ENCODE peak calls at places on chromosomes 4 and X, in ten cellular contexts. X is BJ, J is esophagus squamous epithelium, A is lung, M is MM.1S, W is sigmoid colon, Q is esophagus muscularis mucosa, V is thoracic aorta, I is IMR-90, U is heart left ventricle. N is an unnamed sample. For H3K27me3, the result is how much of the 10 kb centered on the place peaks cover.

GRCh38 chr4:168719725-168720124 is 222.9 kb downstream of the PALLD start:
- DNase-seq in X (no peak), J (no peak), A (no peak), M (no peak), W (no peak), Q (no peak), V (no peak), I (no peak), U (no peak), N (no peak)

GRCh38 chr4:7434766-7435150 is at the start of gene PSAPL1:
- DNase-seq in X (no peak), J (no peak), A (peak), M (no peak), W (no peak), Q (no peak), V (no peak), I (peak), U (peak), N (no peak)

GRCh38 chr4:36351082-36351666 is 69.8 kb downstream of the DTHD1 start:
- DNase-seq in X (no peak), J (peak), A (peak), M (peak), W (peak), Q (no peak), V (no peak), I (peak), U (no peak), N (no peak)

GRCh38 chr4:39786838-39787237 is 88.9 kb downstream of the UBE2K start:
- DNase-seq in X (no peak), J (no peak), A (no peak), M (no peak), W (no peak), Q (peak), V (no peak), I (no peak), U (no peak), N (no peak)

GRCh38 chr4:139645458-139645857 is 20.2 kb upstream of the MGST2 start:
- DNase-seq in X (no peak), J (no peak), A (no peak), M (no peak), W (no peak), Q (no peak), V (no peak), I (no peak), U (no peak), N (no peak)

GRCh38 chrX:86369847-86370630 is 221.8 kb downstream of the DACH2 start:
- DNase-seq in X (no peak), J (no peak), A (no peak), M (no peak), W (no peak), Q (no peak), V (no peak), I (peak), U (no peak), N (no peak)

GRCh38 chr4:21795091-21795490 is 153.5 kb downstream of the KCNIP4 start:
- DNase-seq in X (no peak), J (no peak), A (no peak), M (no peak), W (no peak), Q (no peak), V (no peak), I (peak), U (no peak), N (no peak)

GRCh38 chrX:30679369-30679768 is 26.1 kb downstream of the GK start:
- DNase-seq in X (no peak), J (no peak), A (no peak), M (no peak), W (no peak), Q (no peak), V (no peak), I (no peak), U (no peak), N (no peak)

GRCh38 chr4:139890810-139891209 is 225.2 kb downstream of the MGST2 start:
- DNase-seq in X (no peak), J (no peak), A (no peak), M (no peak), W (no peak), Q (no peak), V (no peak), I (peak), U (no peak), N (no peak)

GRCh38 chr4:1395941-1396805 is 10.1 kb downstream of the NKX1-1 start:
- DNase-seq in X (no peak), J (no peak), A (no peak), M (no peak), W (peak), Q (no peak), V (no peak), I (no peak), U (no peak), N (no peak)

GRCh38 chrX:120452131-120452530 is 17.0 kb downstream of the LAMP2 start:
- DNase-seq in X (no peak), J (no peak), A (no peak), M (no peak), W (no peak), Q (no peak), V (no peak), I (peak), U (no peak), N (no peak)

GRCh38 chrX:4193500-4193899 is 480.1 kb upstream of the PRKX start:
- DNase-seq in X (no peak), J (no peak), A (no peak), M (no peak), W (no peak), Q (no peak), V (no peak), I (no peak), U (no peak), N (no peak)

GRCh38 chrX:118062817-118063615 is 53.6 kb downstream of the KLHL13 start:
- DNase-seq in X (no peak), J (no peak), A (no peak), M (no peak), W (no peak), Q (no peak), V (no peak), I (no peak), U (no peak), N (no peak)

GRCh38 chr4:114005569-114006442 is 26.4 kb upstream of the ARSJ start:
- DNase-seq in X (no peak), J (no peak), A (no peak), M (no peak), W (no peak), Q (no peak), V (no peak), I (peak), U (no peak), N (peak)

GRCh38 chr4:10296730-10297129 is 160.5 kb downstream of the ZNF518B start:
- DNase-seq in X (peak), J (no peak), A (no peak), M (no peak), W (no peak), Q (no peak), V (no peak), I (no peak), U (no peak), N (no peak)

GRCh38 chr4:54050214-54050904 is 14.0 kb downstream of the CHIC2 start:
- DNase-seq in X (no peak), J (no peak), A (no peak), M (no peak), W (no peak), Q (no peak), V (no peak), I (peak), U (no peak), N (no peak)

GRCh38 chr4:89111833-89112563 is 665 bp downstream of the TIGD2 start:
- DNase-seq in X (peak), J (no peak), A (no peak), M (peak), W (no peak), Q (no peak), V (no peak), I (peak), U (no peak), N (peak)

GRCh38 chr4:120544838-120545237 is 377.7 kb downstream of the PRDM5 start:
- DNase-seq in X (no peak), J (no peak), A (no peak), M (no peak), W (no peak), Q (no peak), V (no peak), I (no peak), U (no peak), N (no peak)

GRCh38 chrX:15336023-15336413 is 695 bp upstream of the PIGA start:
- DNase-seq in X (no peak), J (no peak), A (no peak), M (peak), W (no peak), Q (no peak), V (no peak), I (peak), U (no peak), N (peak)

GRCh38 chrX:130114141-130114561 is 3.9 kb upstream of the ELF4 start:
- DNase-seq in X (no peak), J (no peak), A (no peak), M (no peak), W (no peak), Q (no peak), V (no peak), I (peak), U (no peak), N (no peak)

GRCh38 chrX:133559909-133560308 is 144.6 kb upstream of the GPC4 start:
- DNase-seq in X (no peak), J (no peak), A (no peak), M (no peak), W (no peak), Q (no peak), V (no peak), I (no peak), U (no peak), N (no peak)

GRCh38 chr4:158998624-158999023 is 104.3 kb upstream of the RAPGEF2 start:
- DNase-seq in X (no peak), J (no peak), A (no peak), M (no peak), W (no peak), Q (no peak), V (no peak), I (no peak), U (no peak), N (peak)

GRCh38 chr4:35818520-35818919 is 425.8 kb downstream of the ARAP2 start:
- DNase-seq in X (no peak), J (no peak), A (no peak), M (no peak), W (no peak), Q (no peak), V (no peak), I (no peak), U (no peak), N (no peak)

GRCh38 chrX:115562492-115562872 is 1.5 kb downstream of the PLS3 start:
- DNase-seq in X (no peak), J (no peak), A (no peak), M (no peak), W (no peak), Q (no peak), V (no peak), I (peak), U (no peak), N (no peak)

GRCh38 chr4:81638698-81639097 is 167.0 kb upstream of the RASGEF1B start:
- DNase-seq in X (no peak), J (no peak), A (no peak), M (no peak), W (no peak), Q (no peak), V (no peak), I (no peak), U (no peak), N (no peak)

GRCh38 chr4:98260047-98260578 is 1.1 kb upstream of the RAP1GDS1 start:
- DNase-seq in X (no peak), J (peak), A (peak), M (no peak), W (peak), Q (no peak), V (peak), I (peak), U (peak), N (no peak)

GRCh38 chrX:80812176-80812575 is 2.5 kb upstream of the BRWD3 start:
- DNase-seq in X (no peak), J (no peak), A (no peak), M (peak), W (no peak), Q (no peak), V (no peak), I (peak), U (peak), N (no peak)

GRCh38 chrX:41779058-41779564 is 55.1 kb downstream of the GPR82 start:
- DNase-seq in X (no peak), J (no peak), A (no peak), M (no peak), W (no peak), Q (no peak), V (no peak), I (peak), U (no peak), N (peak)

GRCh38 chr4:2394544-2394943 is 23.9 kb downstream of the ZFYVE28 start:
- DNase-seq in X (no peak), J (no peak), A (no peak), M (no peak), W (no peak), Q (no peak), V (no peak), I (no peak), U (no peak), N (no peak)

GRCh38 chr4:115944146-115944905 is 830.9 kb upstream of the NDST4 start:
- DNase-seq in X (no peak), J (no peak), A (no peak), M (no peak), W (no peak), Q (no peak), V (no peak), I (no peak), U (no peak), N (no peak)

GRCh38 chr4:12729384-12729783 is 754.8 kb downstream of the RAB28 start:
- DNase-seq in X (no peak), J (no peak), A (no peak), M (no peak), W (no peak), Q (no peak), V (no peak), I (peak), U (no peak), N (no peak)

GRCh38 chrX:3449287-3449686 is 102.8 kb upstream of the MXRA5 start:
- DNase-seq in X (peak), J (no peak), A (no peak), M (no peak), W (no peak), Q (no peak), V (no peak), I (no peak), U (no peak), N (no peak)

GRCh38 chrX:1336331-1337143 is at the start of gene IL3RA:
- DNase-seq in X (no peak), J (no peak), A (peak), M (peak), W (peak), Q (no peak), V (peak), I (no peak), U (peak), N (no peak)

GRCh38 chrX:70422886-70423336 is at the start of gene GDPD2:
- DNase-seq in X (no peak), J (no peak), A (no peak), M (no peak), W (no peak), Q (no peak), V (no peak), I (no peak), U (no peak), N (no peak)

GRCh38 chrX:134714633-134715110 is 56.4 kb upstream of the PLAC1 start:
- DNase-seq in X (no peak), J (no peak), A (no peak), M (no peak), W (no peak), Q (no peak), V (no peak), I (no peak), U (no peak), N (no peak)

GRCh38 chrX:102516314-102516936 is at the start of gene TMSB15A:
- DNase-seq in X (no peak), J (no peak), A (peak), M (peak), W (peak), Q (peak), V (peak), I (peak), U (peak), N (no peak)

GRCh38 chr4:126267689-126268088 is 952.9 kb downstream of the FAT4 start:
- DNase-seq in X (no peak), J (no peak), A (no peak), M (no peak), W (no peak), Q (no peak), V (no peak), I (peak), U (no peak), N (no peak)

GRCh38 chr4:39932776-39933402 is 44.8 kb downstream of the PDS5A start:
- DNase-seq in X (no peak), J (no peak), A (no peak), M (peak), W (no peak), Q (no peak), V (no peak), I (no peak), U (no peak), N (no peak)

DNA sequence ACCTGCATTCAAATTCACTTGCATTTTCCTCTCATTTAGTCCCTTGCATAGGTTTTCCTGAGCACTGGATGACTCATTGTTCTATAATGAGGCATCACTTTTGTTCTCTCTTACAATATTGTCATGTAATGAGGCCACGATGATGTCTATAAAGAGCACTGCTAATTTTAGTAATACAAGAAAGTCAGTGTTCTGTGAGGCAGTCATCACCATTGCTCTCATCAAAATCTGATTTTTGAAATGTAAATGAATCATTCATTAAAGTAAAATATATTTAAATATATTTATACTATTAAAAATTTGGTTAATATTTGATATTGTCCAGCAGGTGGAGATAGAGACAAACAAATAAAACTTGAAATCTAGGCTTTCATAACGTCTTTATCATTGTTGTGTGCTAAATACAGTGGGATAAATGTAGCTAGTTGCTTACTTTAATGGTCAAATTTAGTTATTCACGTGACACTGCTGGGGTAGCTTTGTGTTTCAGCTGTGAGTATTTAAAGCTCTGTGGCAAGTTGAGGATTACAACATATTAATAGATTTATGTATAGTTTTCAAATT is 15.4 kb downstream of the HMGB2 start:
- DNase-seq in X (no peak), J (no peak), A (no peak), M (peak), W (no peak), Q (no peak), V (no peak), I (peak), U (no peak), N (no peak)
- TF ChIP-seq CTCF in X (no peak), J (peak), A (peak), M (peak), W (peak), Q (peak), V (peak), I (peak), U (peak), N (no peak)

GRCh38 chrX:127726227-127726626 is 326.0 kb downstream of the ACTRT1 start:
- DNase-seq in X (no peak), J (no peak), A (no peak), M (peak), W (no peak), Q (no peak), V (no peak), I (no peak), U (no peak), N (no peak)
- H3K4me3 ChIP-seq in X (no peak), J (no peak), A (no peak), M (peak), W (no peak), Q (no peak), V (no peak), I (no peak), U (no peak), N (no peak)

GRCh38 chrX:139924069-139924695 is 8.7 kb downstream of the ATP11C start:
- DNase-seq in X (no peak), J (no peak), A (no peak), M (no peak), W (no peak), Q (no peak), V (no peak), I (no peak), U (no peak), N (no peak)

GRCh38 chrX:139929876-139930275 is 3.0 kb downstream of the ATP11C start:
- DNase-seq in X (no peak), J (no peak), A (no peak), M (no peak), W (no peak), Q (no peak), V (no peak), I (no peak), U (no peak), N (no peak)

GRCh38 chrX:139920306-139920705 is 12.5 kb downstream of the ATP11C start:
- DNase-seq in X (no peak), J (no peak), A (no peak), M (no peak), W (no peak), Q (no peak), V (no peak), I (no peak), U (no peak), N (no peak)

DNA sequence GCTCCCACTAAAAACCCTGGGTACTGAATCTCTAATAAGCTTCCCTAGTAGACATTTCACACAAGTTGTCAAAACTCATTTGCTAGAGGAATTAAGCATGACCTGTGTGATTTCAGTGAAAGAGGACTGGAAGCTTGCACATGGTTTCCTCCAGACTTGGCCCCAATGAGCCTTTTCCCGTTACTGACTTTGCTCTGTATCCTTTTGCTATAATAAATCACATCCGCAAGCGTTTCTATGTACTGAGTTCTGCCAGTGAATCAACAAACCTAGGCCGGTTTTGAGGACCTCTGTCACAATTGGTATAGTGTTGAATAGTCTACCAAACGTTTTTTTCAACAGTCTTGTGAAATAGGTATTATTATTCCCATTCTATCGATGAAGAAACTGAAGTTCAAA is 8.2 kb downstream of the ATP11C start:
- DNase-seq in X (no peak), J (no peak), A (no peak), M (no peak), W (no peak), Q (no peak), V (no peak), I (no peak), U (no peak), N (no peak)
- H3K27me3 ChIP-seq in X (under half), J (under half), A (under half), M (under half), W (under half), Q (under half), V (under half), I (under half), U (under half), N (under half)

GRCh38 chr4:20490734-20491133 is 209.5 kb upstream of the PACRGL start:
- DNase-seq in X (no peak), J (no peak), A (no peak), M (no peak), W (no peak), Q (no peak), V (no peak), I (no peak), U (no peak), N (no peak)

GRCh38 chr4:20483416-20483815 is 216.8 kb upstream of the PACRGL start:
- DNase-seq in X (no peak), J (no peak), A (no peak), M (no peak), W (no peak), Q (no peak), V (no peak), I (peak), U (no peak), N (no peak)

GRCh38 chr4:20487852-20488251 is 212.4 kb upstream of the PACRGL start:
- DNase-seq in X (no peak), J (no peak), A (no peak), M (no peak), W (no peak), Q (no peak), V (no peak), I (peak), U (no peak), N (no peak)

GRCh38 chr4:20487446-20487845 is 212.8 kb upstream of the PACRGL start:
- DNase-seq in X (peak), J (no peak), A (no peak), M (no peak), W (no peak), Q (no peak), V (no peak), I (no peak), U (no peak), N (no peak)

GRCh38 chr4:20486433-20486832 is 213.8 kb upstream of the PACRGL start:
- DNase-seq in X (no peak), J (no peak), A (no peak), M (no peak), W (no peak), Q (no peak), V (no peak), I (no peak), U (no peak), N (no peak)
- TF ChIP-seq CTCF in X (no peak), J (no peak), A (no peak), M (no peak), W (no peak), Q (no peak), V (no peak), I (no peak), U (no peak), N (no peak)

DNA sequence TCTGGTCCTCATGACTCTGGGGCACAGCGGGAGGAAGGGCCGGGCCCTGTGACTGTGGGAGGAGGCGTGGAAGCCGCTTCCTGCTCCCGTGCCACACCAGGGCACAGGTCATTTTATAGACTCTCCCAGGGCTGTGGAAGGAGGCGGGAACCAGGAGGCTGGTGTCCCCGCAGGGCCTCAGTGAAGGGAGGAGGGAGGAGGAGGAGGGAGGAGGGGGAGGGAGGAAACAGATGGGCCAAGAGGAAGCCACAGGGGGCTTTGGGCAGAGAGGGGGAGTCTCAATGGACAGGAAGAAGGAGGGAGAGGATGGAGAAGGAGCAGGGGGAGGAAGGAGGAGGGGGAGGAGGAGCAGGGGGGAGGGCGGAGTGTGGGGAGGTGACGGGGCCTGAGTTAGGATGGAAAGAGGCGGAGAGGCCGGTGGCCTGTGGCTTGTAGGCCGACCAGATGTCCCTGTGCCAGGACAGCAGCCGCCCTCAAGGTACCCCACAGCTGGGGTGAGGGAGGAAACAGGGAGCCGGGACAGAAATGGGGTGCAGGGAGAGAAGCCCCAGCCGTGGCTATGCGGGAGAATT is 6.2 kb upstream of the PLCXD1 start:
- DNase-seq in X (no peak), J (no peak), A (no peak), M (no peak), W (no peak), Q (no peak), V (no peak), I (no peak), U (peak), N (no peak)
- H3K4me3 ChIP-seq in X (no peak), J (no peak), A (no peak), M (no peak), W (peak), Q (peak), V (peak), I (no peak), U (peak), N (no peak)

N was measured in kidney epithelial cell.